ENCODE peak calls at places on chromosomes 6 and 20, in seven cellular contexts. Z is sigmoid colon, E is AG08396, X is stromal cell of bone marrow, C is AG20443, A is NCI-H1092, P is SW480. L is an unnamed sample.

GRCh38 chr20:24768977-24769675 is 179.9 kb upstream of the CST7 start:
- DNase-seq in Z (no peak), E (no peak), X (no peak), C (no peak), A (no peak), P (no peak), L (no peak)

GRCh38 chr6:108113557-108114519 is 39.3 kb upstream of the OSTM1 start:
- DNase-seq in Z (no peak), E (peak), X (peak), C (peak), A (no peak), P (peak), L (peak)

GRCh38 chr20:53582574-53583351 is 10.9 kb downstream of the ZNF217 start:
- DNase-seq in Z (peak), E (peak), X (peak), C (peak), A (no peak), P (no peak), L (peak)

GRCh38 chr6:108097882-108098281 is 23.3 kb upstream of the OSTM1 start:
- DNase-seq in Z (no peak), E (no peak), X (no peak), C (no peak), A (no peak), P (no peak), L (no peak)

GRCh38 chr6:31738048-31738979 is 1.5 kb upstream of the MSH5 start:
- DNase-seq in Z (no peak), E (peak), X (peak), C (peak), A (peak), P (peak), L (no peak)

GRCh38 chr20:38049800-38050199 is 16.3 kb downstream of the RPRD1B start:
- DNase-seq in Z (no peak), E (peak), X (no peak), C (peak), A (no peak), P (peak), L (peak)

GRCh38 chr6:20492099-20492498 is 42.2 kb upstream of the CDKAL1 start:
- DNase-seq in Z (no peak), E (no peak), X (no peak), C (no peak), A (no peak), P (no peak), L (no peak)

GRCh38 chr6:77707603-77708002 is 54.8 kb downstream of the MEI4 start:
- DNase-seq in Z (no peak), E (no peak), X (no peak), C (no peak), A (no peak), P (no peak), L (no peak)

GRCh38 chr20:39849664-39850063 is 839.4 kb downstream of the MAFB start:
- DNase-seq in Z (peak), E (peak), X (peak), C (peak), A (peak), P (no peak), L (peak)

GRCh38 chr6:113854531-113855499 is 2.3 kb upstream of the MARCKS start:
- DNase-seq in Z (peak), E (peak), X (peak), C (peak), A (peak), P (peak), L (peak)

GRCh38 chr6:109690373-109690739 is 646 bp downstream of the AK9 start:
- DNase-seq in Z (peak), E (peak), X (no peak), C (no peak), A (peak), P (peak), L (peak)

GRCh38 chr6:28537509-28538140 is 11.9 kb downstream of the GPX5 start:
- DNase-seq in Z (no peak), E (no peak), X (no peak), C (no peak), A (no peak), P (peak), L (peak)

GRCh38 chr6:14975124-14975815 is 270.6 kb upstream of the JARID2 start:
- DNase-seq in Z (no peak), E (no peak), X (no peak), C (no peak), A (no peak), P (no peak), L (no peak)